ENCODE peak calls at places on chromosomes 13 and 19, in four cellular contexts. One of them, this sample, is unnamed.

GRCh38 chr19:50331187-50332013 is 2.2 kb upstream of the KCNC3 start:
- DNase-seq in HepG2: no peak
- DNase-seq in K562: no peak
- DNase-seq in GM12878: no peak
- DNase-seq in this sample: no peak

GRCh38 chr13:51902776-51903175 is 41.0 kb downstream of the CCDC70 start:
- DNase-seq in K562: no peak
- DNase-seq in GM12878: no peak
- DNase-seq in HepG2: no peak
- DNase-seq in this sample: no peak

GRCh38 chr13:51856027-51856736 is 5.6 kb upstream of the CCDC70 start:
- DNase-seq in GM12878: no peak
- DNase-seq in K562: no peak
- DNase-seq in HepG2: no peak
- DNase-seq in this sample: no peak

GRCh38 chr19:2051771-2052704 is 994 bp upstream of the MKNK2 start:
- DNase-seq in K562: no peak
- DNase-seq in HepG2: no peak
- DNase-seq in GM12878: peak
- DNase-seq in this sample: no peak

GRCh38 chr19:15253076-15253475 is 20.8 kb upstream of the EPHX3 start:
- DNase-seq in K562: no peak
- DNase-seq in GM12878: no peak
- DNase-seq in HepG2: no peak
- DNase-seq in this sample: no peak

GRCh38 chr19:3608079-3608641 is 1.5 kb upstream of the TBXA2R start:
- DNase-seq in K562: no peak
- DNase-seq in HepG2: no peak
- DNase-seq in GM12878: no peak
- DNase-seq in this sample: no peak

GRCh38 chr19:28541602-28542393 is 671.2 kb downstream of the UQCRFS1 start:
- DNase-seq in GM12878: no peak
- DNase-seq in K562: no peak
- DNase-seq in HepG2: no peak
- DNase-seq in this sample: no peak

GRCh38 chr13:103859952-103860351 is 793.7 kb upstream of the SLC10A2 start:
- DNase-seq in GM12878: no peak
- DNase-seq in K562: no peak
- DNase-seq in HepG2: no peak
- DNase-seq in this sample: no peak

GRCh38 chr19:3857449-3858003 is 11.3 kb downstream of the ZFR2 start:
- DNase-seq in GM12878: no peak
- DNase-seq in HepG2: no peak
- DNase-seq in K562: no peak
- DNase-seq in this sample: no peak

GRCh38 chr19:3607398-3608078 is 863 bp upstream of the TBXA2R start:
- DNase-seq in K562: peak
- DNase-seq in GM12878: no peak
- DNase-seq in HepG2: no peak
- DNase-seq in this sample: no peak

GRCh38 chr13:100673376-100673830 is 1.2 kb downstream of the TMTC4 start:
- DNase-seq in K562: no peak
- DNase-seq in HepG2: no peak
- DNase-seq in GM12878: no peak
- DNase-seq in this sample: peak

GRCh38 chr13:23554000-23554399 is 16.2 kb upstream of the TNFRSF19 start:
- DNase-seq in GM12878: no peak
- DNase-seq in HepG2: no peak
- DNase-seq in K562: no peak
- DNase-seq in this sample: no peak

GRCh38 chr13:105817498-105817897 is 718.0 kb downstream of the EFNB2 start:
- DNase-seq in K562: no peak
- DNase-seq in HepG2: no peak
- DNase-seq in GM12878: no peak
- DNase-seq in this sample: no peak

GRCh38 chr13:93045836-93046235 is 180.8 kb upstream of the GPC6 start:
- DNase-seq in GM12878: no peak
- DNase-seq in HepG2: no peak
- DNase-seq in K562: no peak
- DNase-seq in this sample: no peak

GRCh38 chr19:1556639-1557070 is 11.5 kb downstream of the MEX3D start:
- DNase-seq in K562: no peak
- DNase-seq in GM12878: no peak
- DNase-seq in HepG2: no peak
- DNase-seq in this sample: no peak

GRCh38 chr13:98150836-98151489 is 8.1 kb downstream of the FARP1 start:
- DNase-seq in HepG2: no peak
- DNase-seq in GM12878: no peak
- DNase-seq in K562: no peak
- DNase-seq in this sample: no peak

GRCh38 chr13:98570929-98571372 is 6.0 kb downstream of the STK24 start:
- DNase-seq in GM12878: peak
- DNase-seq in HepG2: peak
- DNase-seq in K562: no peak
- DNase-seq in this sample: no peak

GRCh38 chr13:51928231-51928630 is 66.5 kb downstream of the CCDC70 start:
- DNase-seq in HepG2: no peak
- DNase-seq in GM12878: no peak
- DNase-seq in K562: no peak
- DNase-seq in this sample: no peak

GRCh38 chr19:41940443-41941409 is 12.5 kb upstream of the ERFL start:
- DNase-seq in GM12878: no peak
- DNase-seq in K562: peak
- DNase-seq in HepG2: no peak
- DNase-seq in this sample: no peak

GRCh38 chr19:1967087-1967608 is 26.2 kb downstream of the CSNK1G2 start:
- DNase-seq in K562: no peak
- DNase-seq in GM12878: no peak
- DNase-seq in HepG2: no peak
- DNase-seq in this sample: no peak

GRCh38 chr19:16330811-16331690 is 6.4 kb downstream of the KLF2 start:
- DNase-seq in GM12878: no peak
- DNase-seq in HepG2: no peak
- DNase-seq in K562: no peak
- DNase-seq in this sample: no peak

GRCh38 chr19:11931051-11931450 is 6.1 kb downstream of the ZNF700 start:
- DNase-seq in K562: no peak
- DNase-seq in HepG2: no peak
- DNase-seq in GM12878: no peak
- DNase-seq in this sample: no peak

GRCh38 chr19:15469513-15470297 is 5.4 kb upstream of the RASAL3 start:
- DNase-seq in HepG2: no peak
- DNase-seq in GM12878: no peak
- DNase-seq in K562: no peak
- DNase-seq in this sample: no peak

GRCh38 chr19:1992759-1993260 is 22.7 kb downstream of the BTBD2 start:
- DNase-seq in GM12878: no peak
- DNase-seq in K562: peak
- DNase-seq in HepG2: no peak
- DNase-seq in this sample: peak

GRCh38 chr19:41225238-41226052 is 6.4 kb downstream of the AXL start:
- DNase-seq in GM12878: no peak
- DNase-seq in K562: no peak
- DNase-seq in HepG2: peak
- DNase-seq in this sample: no peak

GRCh38 chr19:48900477-48901452 is 653 bp downstream of the NUCB1 start:
- DNase-seq in K562: peak
- DNase-seq in GM12878: no peak
- DNase-seq in HepG2: peak
- DNase-seq in this sample: peak

GRCh38 chr19:6039541-6040225 is 61.7 kb upstream of the RANBP3 start:
- DNase-seq in K562: no peak
- DNase-seq in GM12878: no peak
- DNase-seq in HepG2: no peak
- DNase-seq in this sample: no peak

GRCh38 chr13:30647824-30648521 is 30.3 kb downstream of the USPL1 start:
- DNase-seq in GM12878: no peak
- DNase-seq in K562: no peak
- DNase-seq in HepG2: no peak
- DNase-seq in this sample: no peak

GRCh38 chr13:77506874-77507273 is 28.6 kb upstream of the SCEL start:
- DNase-seq in GM12878: no peak
- DNase-seq in K562: no peak
- DNase-seq in HepG2: no peak
- DNase-seq in this sample: no peak

GRCh38 chr13:77510156-77510555 is 25.4 kb upstream of the SCEL start:
- DNase-seq in HepG2: no peak
- DNase-seq in K562: no peak
- DNase-seq in GM12878: no peak
- DNase-seq in this sample: no peak

GRCh38 chr13:77511552-77511951 is 24.0 kb upstream of the SCEL start:
- DNase-seq in K562: no peak
- DNase-seq in GM12878: no peak
- DNase-seq in HepG2: no peak
- DNase-seq in this sample: no peak

GRCh38 chr13:77509221-77509620 is 26.3 kb upstream of the SCEL start:
- DNase-seq in K562: no peak
- DNase-seq in GM12878: no peak
- DNase-seq in HepG2: no peak
- DNase-seq in this sample: no peak

GRCh38 chr13:77507931-77508776 is 27.4 kb upstream of the SCEL start:
- DNase-seq in HepG2: no peak
- DNase-seq in GM12878: no peak
- DNase-seq in K562: no peak
- DNase-seq in this sample: no peak
- TF ChIP-seq FOXM1 in HepG2: no peak
- TF ChIP-seq FOXM1 in GM12878: no peak
- TF ChIP-seq FOXM1 in K562: no peak
- TF ChIP-seq FOXM1 in this sample: no peak

DNA sequence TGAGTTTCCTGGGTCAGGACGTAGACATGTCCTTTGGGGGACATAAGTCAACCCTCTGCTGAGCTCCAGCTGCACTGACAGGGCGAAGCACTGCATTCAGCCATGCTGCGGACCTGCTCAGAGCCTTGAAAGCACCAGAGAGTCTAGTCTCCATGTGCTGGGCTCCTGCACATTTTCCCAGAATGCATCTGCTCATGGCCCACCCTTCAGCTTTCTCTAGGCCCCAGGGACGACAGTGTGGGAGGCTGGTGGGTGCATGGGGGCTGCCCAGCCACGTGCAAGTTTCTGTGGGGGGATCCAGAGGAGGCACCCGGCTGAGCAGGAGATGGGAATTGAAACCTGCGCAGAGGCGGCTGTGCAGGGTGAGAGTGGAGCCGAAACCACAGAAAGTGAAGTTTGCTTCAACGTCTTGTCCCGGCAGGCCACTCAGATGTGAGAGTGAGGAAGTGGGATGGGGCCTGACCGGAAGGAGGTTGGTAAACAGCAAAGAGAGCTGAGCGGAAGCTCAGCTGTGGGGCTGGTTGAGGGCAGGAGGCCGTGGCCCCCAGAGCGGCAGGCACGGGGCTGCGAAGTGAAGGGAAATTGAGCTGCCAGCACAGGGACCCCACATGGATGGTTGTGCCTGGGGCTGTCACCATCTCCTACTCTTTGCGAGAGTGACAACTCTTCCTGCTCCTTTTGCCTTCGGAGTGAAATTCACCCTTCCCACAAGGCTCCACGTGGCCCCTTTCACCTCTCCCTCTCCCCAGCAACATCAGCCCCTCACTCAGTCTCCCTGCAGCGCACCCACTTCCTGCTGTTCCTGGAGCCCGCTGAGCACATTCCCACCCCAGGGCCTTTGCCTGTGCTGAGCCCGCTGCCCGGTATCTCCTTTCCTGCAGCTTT is 11.8 kb downstream of the PGLS start:
- DNase-seq in K562: no peak
- DNase-seq in HepG2: no peak
- DNase-seq in GM12878: peak
- DNase-seq in this sample: no peak
- TF ChIP-seq FOXK2 in K562: no peak
- TF ChIP-seq FOXK2 in HepG2: no peak
- TF ChIP-seq FOXK2 in GM12878: peak
- TF ChIP-seq FOXK2 in this sample: no peak

GRCh38 chr13:50544226-50544625 is 299.3 kb downstream of the DLEU7 start:
- DNase-seq in GM12878: no peak
- DNase-seq in K562: no peak
- DNase-seq in HepG2: no peak
- DNase-seq in this sample: no peak

GRCh38 chr13:50543767-50544166 is 299.7 kb downstream of the DLEU7 start:
- DNase-seq in HepG2: no peak
- DNase-seq in K562: no peak
- DNase-seq in GM12878: no peak
- DNase-seq in this sample: no peak

GRCh38 chr13:50552424-50552966 is 291.0 kb downstream of the DLEU7 start:
- DNase-seq in HepG2: no peak
- DNase-seq in K562: no peak
- DNase-seq in GM12878: no peak
- DNase-seq in this sample: no peak

GRCh38 chr13:50550151-50550550 is 293.3 kb downstream of the DLEU7 start:
- DNase-seq in K562: no peak
- DNase-seq in HepG2: no peak
- DNase-seq in GM12878: no peak
- DNase-seq in this sample: no peak

DNA sequence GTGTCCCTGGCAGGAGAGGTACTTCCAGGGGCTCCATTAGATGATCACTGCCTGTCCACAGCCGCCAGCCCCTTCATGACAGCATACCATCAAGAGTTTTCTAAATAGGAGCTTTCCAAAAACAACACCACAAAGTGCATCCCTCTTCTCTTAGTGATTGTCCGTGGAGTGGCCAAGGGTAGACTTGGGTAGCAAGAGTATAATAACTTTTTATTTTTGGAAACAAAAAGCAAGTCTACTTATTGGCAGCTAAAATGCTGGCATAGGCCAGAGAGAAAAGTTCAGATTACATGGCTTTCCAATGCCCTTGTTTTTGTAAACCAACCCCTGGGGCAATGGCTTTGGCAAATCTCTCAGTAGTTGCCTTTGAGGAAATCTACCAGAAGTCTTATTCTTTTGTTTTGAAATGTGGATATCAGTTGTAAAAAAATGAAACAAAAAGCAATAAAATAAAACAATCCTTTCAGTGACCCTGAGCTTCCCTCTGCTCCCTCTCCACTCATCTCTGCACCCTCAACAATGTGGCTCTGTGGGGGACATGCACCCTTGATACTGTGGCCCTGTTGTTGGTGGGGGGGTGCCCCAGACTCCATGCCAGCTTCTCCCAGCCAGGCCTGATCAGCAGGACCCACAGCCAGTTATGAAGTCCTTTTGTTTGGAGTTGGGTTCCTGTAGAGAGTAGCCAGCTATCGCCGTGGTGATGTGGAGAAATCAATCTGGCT is 294.1 kb downstream of the DLEU7 start:
- DNase-seq in K562: no peak
- DNase-seq in HepG2: no peak
- DNase-seq in GM12878: no peak
- DNase-seq in this sample: no peak
- TF ChIP-seq BHLHE40 in K562: no peak
- TF ChIP-seq BHLHE40 in HepG2: no peak
- TF ChIP-seq BHLHE40 in GM12878: no peak
- TF ChIP-seq BHLHE40 in this sample: no peak

DNA sequence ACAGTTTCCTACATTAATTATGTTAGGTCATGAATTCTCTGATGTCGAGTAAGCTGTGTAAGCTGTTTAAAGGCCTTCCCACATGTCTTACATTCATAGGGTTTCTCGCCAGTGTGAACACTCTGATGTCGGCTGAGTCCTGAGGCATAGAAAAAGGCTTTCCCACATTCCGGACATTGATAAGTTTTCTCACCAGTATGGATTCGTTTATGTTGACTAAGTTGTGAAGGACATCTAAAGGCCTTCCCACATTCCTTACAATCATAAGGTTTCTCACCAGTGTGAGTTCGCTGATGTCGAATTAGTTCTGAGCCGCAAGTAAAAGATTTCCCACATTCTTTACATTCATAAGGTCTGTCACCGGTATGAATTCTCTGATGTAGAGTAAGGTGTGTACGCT is 24.9 kb downstream of the ZNF850 start:
- DNase-seq in K562: no peak
- DNase-seq in GM12878: no peak
- DNase-seq in HepG2: no peak
- DNase-seq in this sample: no peak
- TF ChIP-seq FOXM1 in K562: no peak
- TF ChIP-seq FOXM1 in GM12878: no peak
- TF ChIP-seq FOXM1 in HepG2: no peak
- TF ChIP-seq FOXM1 in this sample: no peak